ENCODE peak calls at places on chromosomes 6 and 20, in seven cellular contexts. A, D, K, B, H, U and C are unnamed samples.
A peak's percentile ranks its signal among the peaks of the same experiment; 100 is the strongest.

GRCh38 chr20:10832146-10832545 is 158.3 kb upstream of the JAG1 start:
- DNase-seq in A (no peak), D (no peak), K (no peak), B (no peak), H (no peak), U (no peak), C (no peak)

GRCh38 chr6:7902221-7902620 is 8.4 kb downstream of the TXNDC5 start:
- DNase-seq in A (no peak), D (no peak), K (no peak), B (no peak), H (no peak), U (no peak), C (no peak)

GRCh38 chr20:23641936-23642751 is 4.4 kb upstream of the CST3 start:
- DNase-seq in A (no peak), D (peak; percentile 78), K (no peak), B (no peak), H (no peak), U (no peak), C (no peak)

GRCh38 chr6:166106076-166106686 is 61.5 kb downstream of the TBXT start:
- DNase-seq in A (peak; percentile 62), D (peak; percentile 81), K (peak; percentile 40), B (peak; percentile 81), H (peak; percentile 81), U (peak; percentile 74), C (peak; percentile 63)

GRCh38 chr6:165439928-165440554 is 130.6 kb upstream of the C6orf118 start:
- DNase-seq in A (no peak), D (no peak), K (no peak), B (no peak), H (no peak), U (no peak), C (no peak)

GRCh38 chr6:47247227-47247797 is 62.4 kb downstream of the TNFRSF21 start:
- DNase-seq in A (no peak), D (peak; percentile 16), K (no peak), B (peak; percentile 53), H (no peak), U (no peak), C (peak; percentile 41)

GRCh38 chr6:80314531-80314930 is 208.1 kb downstream of the BCKDHB start:
- DNase-seq in A (no peak), D (no peak), K (no peak), B (no peak), H (no peak), U (no peak), C (no peak)

GRCh38 chr6:140554421-140554820 is 1180.0 kb upstream of the CITED2 start:
- DNase-seq in A (no peak), D (no peak), K (no peak), B (no peak), H (no peak), U (no peak), C (no peak)

GRCh38 chr20:34004790-34005457 is 11.2 kb downstream of the RALY start:
- DNase-seq in A (no peak), D (no peak), K (no peak), B (no peak), H (no peak), U (no peak), C (no peak)

GRCh38 chr6:137334094-137334493 is 114.9 kb upstream of the IFNGR1 start:
- DNase-seq in A (no peak), D (no peak), K (no peak), B (no peak), H (no peak), U (no peak), C (no peak)
- TF ChIP-seq POLR2A in A (no peak), D (no peak), K (no peak), B (no peak), H (no peak), U (no peak), C (no peak)

GRCh38 chr6:170266061-170266825 is 24.6 kb downstream of the DLL1 start:
- DNase-seq in A (no peak), D (no peak), K (no peak), B (peak; percentile 63), H (no peak), U (no peak), C (peak; percentile 68)

GRCh38 chr6:170267688-170268087 is 23.2 kb downstream of the DLL1 start:
- DNase-seq in A (no peak), D (no peak), K (no peak), B (no peak), H (no peak), U (no peak), C (peak; percentile 21)

GRCh38 chr6:170264086-170264485 is 26.8 kb downstream of the DLL1 start:
- DNase-seq in A (no peak), D (no peak), K (no peak), B (no peak), H (no peak), U (no peak), C (no peak)

GRCh38 chr6:170263410-170263809 is 27.5 kb downstream of the DLL1 start:
- DNase-seq in A (no peak), D (no peak), K (no peak), B (no peak), H (no peak), U (no peak), C (no peak)

GRCh38 chr6:170265655-170266054 is 25.2 kb downstream of the DLL1 start:
- DNase-seq in A (no peak), D (no peak), K (peak; percentile 81), B (peak; percentile 92), H (peak; percentile 95), U (no peak), C (peak; percentile 59)
- TF ChIP-seq POLR2A in A (no peak), D (no peak), K (no peak), B (no peak), H (no peak), U (no peak), C (no peak)

DNA sequence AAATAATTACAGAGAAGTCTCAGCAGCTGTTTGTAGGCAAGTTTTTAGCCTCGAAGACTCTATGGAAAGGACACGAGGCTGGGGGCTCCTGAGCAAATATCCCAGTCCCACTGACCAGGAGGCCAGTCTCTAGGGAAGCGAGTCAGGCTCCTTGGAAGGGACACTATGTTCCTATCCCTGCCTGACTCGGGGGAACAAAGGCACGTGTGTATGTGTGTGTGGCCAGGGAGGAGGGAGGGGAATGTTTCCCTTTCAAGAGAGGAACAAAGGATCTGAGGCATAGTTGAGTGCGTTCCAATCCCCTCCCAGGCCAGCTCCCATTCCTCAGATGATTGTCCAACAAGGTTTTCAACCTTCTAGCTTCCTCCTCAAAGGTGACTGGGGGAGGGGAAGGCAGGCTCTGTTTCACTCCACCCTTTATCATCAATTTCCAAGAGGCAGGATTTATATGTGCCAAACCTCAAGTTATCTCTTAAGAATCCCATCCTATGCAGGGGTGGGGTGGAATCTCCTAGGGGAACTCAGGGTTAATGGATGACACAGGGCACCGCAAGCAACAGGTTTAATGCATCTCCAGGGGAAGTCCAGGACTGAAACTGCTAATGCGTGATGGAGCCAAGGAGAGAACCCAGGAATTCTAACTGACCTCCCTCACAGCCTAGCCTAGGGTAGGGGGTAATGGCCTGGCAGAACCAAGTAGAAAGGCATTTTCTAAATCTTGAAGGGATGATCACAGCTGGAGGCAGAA is 9.9 kb downstream of the BCL2L1 start:
- DNase-seq in A (peak; percentile 85), D (peak; percentile 92), K (peak; percentile 96), B (peak; percentile 83), H (peak; percentile 92), U (peak; percentile 88), C (peak; percentile 88)
- TF ChIP-seq POLR2A in A (no peak), D (no peak), K (peak; percentile 33), B (peak; percentile 42), H (no peak), U (no peak), C (no peak)

GRCh38 chr20:41573955-41574354 is 44.2 kb downstream of the CHD6 start:
- DNase-seq in A (no peak), D (no peak), K (no peak), B (no peak), H (no peak), U (no peak), C (no peak)

GRCh38 chr20:41572010-41572572 is 46.1 kb downstream of the CHD6 start:
- DNase-seq in A (no peak), D (no peak), K (no peak), B (no peak), H (no peak), U (no peak), C (no peak)

GRCh38 chr20:41567615-41568014 is 50.6 kb downstream of the CHD6 start:
- DNase-seq in A (no peak), D (no peak), K (no peak), B (no peak), H (no peak), U (no peak), C (no peak)

GRCh38 chr20:41570552-41570951 is 47.6 kb downstream of the CHD6 start:
- DNase-seq in A (no peak), D (no peak), K (no peak), B (no peak), H (no peak), U (no peak), C (no peak)

DNA sequence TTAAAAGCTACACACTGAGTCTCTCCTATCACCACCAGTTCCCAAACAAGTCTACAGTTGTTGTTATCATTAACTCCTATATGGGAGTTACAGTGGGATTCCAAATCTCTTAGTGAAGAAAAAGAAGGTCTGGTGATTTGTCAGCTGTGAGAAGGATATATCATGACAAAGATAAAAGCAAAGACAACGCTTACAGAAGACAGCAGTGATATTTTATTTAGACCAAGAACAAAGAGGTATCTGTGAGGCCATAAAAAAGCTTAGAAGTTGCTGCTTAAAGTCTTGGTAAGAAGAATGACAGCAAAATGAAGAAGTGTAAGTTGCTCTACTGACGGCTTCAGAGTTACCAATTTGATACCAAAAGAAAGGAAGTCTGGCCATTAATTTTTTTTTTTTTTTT is 47.2 kb downstream of the CHD6 start:
- DNase-seq in A (no peak), D (no peak), K (no peak), B (no peak), H (no peak), U (no peak), C (no peak)
- TF ChIP-seq POLR2A in A (no peak), D (no peak), K (no peak), B (no peak), H (no peak), U (no peak), C (no peak)

DNA sequence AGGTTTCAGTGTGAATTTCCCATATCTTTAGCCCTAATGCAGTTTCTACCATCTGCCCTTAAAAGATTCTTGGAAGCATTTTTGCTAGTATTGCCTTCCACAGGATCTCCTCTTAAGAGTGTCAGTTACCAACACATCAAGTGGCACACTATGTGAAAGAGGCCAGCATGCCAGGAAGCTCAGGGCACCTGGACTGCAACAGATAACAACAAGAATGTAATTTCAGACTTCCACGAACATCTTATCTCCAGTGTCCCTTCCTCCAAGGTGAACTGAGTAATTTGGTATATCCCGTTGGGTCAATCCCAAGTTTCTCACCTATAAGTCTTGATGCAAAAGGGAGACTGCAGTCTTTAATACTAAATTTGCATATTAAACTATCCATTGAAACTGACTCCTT is 47.2 kb downstream of the RALGAPA2 start:
- DNase-seq in A (no peak), D (no peak), K (no peak), B (no peak), H (no peak), U (no peak), C (no peak)
- TF ChIP-seq POLR2A in A (no peak), D (no peak), K (no peak), B (no peak), H (no peak), U (no peak), C (no peak)